ENCODE peak calls at places on chromosomes 6 and 20, in seven cellular contexts. Y is adrenal gland, X is iPS-NIHi11, A is AG04450, K is adipocyte, N is iris pigment epithelial cell, V is substantia nigra. W is an unnamed sample.

GRCh38 chr6:7112741-7113313 is 5.1 kb downstream of the RREB1 start:
- DNase-seq in A (no peak), X (no peak), V (no peak), Y (peak), K (no peak), N (no peak), W (no peak)

GRCh38 chr6:124792386-124792785 is 169.9 kb upstream of the RNF217 start:
- DNase-seq in V (no peak), Y (no peak), X (no peak), A (no peak), N (no peak), K (no peak), W (no peak)

GRCh38 chr20:46895906-46896242 is 1.2 kb downstream of the EYA2 start:
- DNase-seq in Y (no peak), K (no peak), X (no peak), N (no peak), A (no peak), V (no peak), W (no peak)

GRCh38 chr20:44979090-44979621 is 12.8 kb downstream of the STK4 start:
- DNase-seq in V (no peak), N (peak), A (no peak), K (no peak), Y (peak), X (no peak), W (peak)

GRCh38 chr6:44100088-44100550 is 27.1 kb downstream of the MRPL14 start:
- DNase-seq in A (no peak), Y (peak), V (no peak), K (peak), N (peak), X (peak), W (no peak)

GRCh38 chr20:19688031-19688806 is 69.8 kb upstream of the RIN2 start:
- DNase-seq in N (peak), V (peak), Y (peak), K (peak), X (peak), A (peak), W (peak)

GRCh38 chr6:94254689-94255088 is 835.3 kb upstream of the EPHA7 start:
- DNase-seq in A (no peak), V (no peak), N (no peak), K (no peak), X (no peak), Y (no peak), W (no peak)

GRCh38 chr20:23507346-23507745 is 16.4 kb downstream of the CST8 start:
- DNase-seq in K (no peak), Y (no peak), A (no peak), N (no peak), V (no peak), X (peak), W (no peak)

GRCh38 chr6:21597706-21598273 is 4.2 kb downstream of the SOX4 start:
- DNase-seq in N (peak), K (peak), Y (no peak), A (no peak), V (no peak), X (no peak), W (no peak)

GRCh38 chr6:29723666-29724588 is 693 bp downstream of the HLA-F start:
- DNase-seq in Y (peak), V (no peak), K (peak), X (peak), N (no peak), A (no peak), W (no peak)

GRCh38 chr6:40796280-40797223 is 209.4 kb upstream of the LRFN2 start:
- DNase-seq in V (no peak), A (no peak), N (no peak), K (peak), X (no peak), Y (no peak), W (no peak)

GRCh38 chr6:12605888-12606345 is 110.7 kb upstream of the PHACTR1 start:
- DNase-seq in K (peak), X (peak), V (peak), Y (peak), A (peak), N (peak), W (peak)

GRCh38 chr6:75213112-75213511 is 7.3 kb upstream of the COL12A1 start:
- DNase-seq in K (peak), Y (no peak), X (no peak), A (no peak), N (no peak), V (no peak), W (no peak)

GRCh38 chr6:105522626-105523322 is 119.9 kb upstream of the PREP start:
- DNase-seq in A (peak), Y (no peak), N (peak), X (no peak), V (no peak), K (peak), W (peak)

GRCh38 chr6:82118150-82118562 is 129.4 kb downstream of the IBTK start:
- DNase-seq in K (peak), X (no peak), N (peak), Y (no peak), V (no peak), A (no peak), W (no peak)

GRCh38 chr20:44657875-44658274 is 6.4 kb upstream of the ADA start:
- DNase-seq in X (no peak), Y (no peak), N (no peak), A (no peak), V (no peak), K (no peak), W (no peak)

GRCh38 chr6:43972915-43973304 is 154.3 kb downstream of the MRPL14 start:
- DNase-seq in V (peak), X (peak), Y (peak), N (peak), K (peak), A (peak), W (peak)

GRCh38 chr20:12976720-12977633 is 31.8 kb upstream of the SPTLC3 start:
- DNase-seq in V (no peak), Y (no peak), A (no peak), K (no peak), N (no peak), X (no peak), W (no peak)

GRCh38 chr6:83057705-83058321 is 7.8 kb downstream of the UBE3D start:
- DNase-seq in K (peak), Y (peak), X (peak), V (no peak), A (no peak), N (peak), W (peak)

GRCh38 chr6:159969921-159970320 is 1.0 kb downstream of the IGF2R start:
- DNase-seq in V (no peak), A (no peak), X (peak), N (peak), K (peak), Y (peak), W (peak)

GRCh38 chr6:112086744-112087135 is 542 bp downstream of the TUBE1 start:
- DNase-seq in N (peak), K (peak), A (no peak), V (no peak), Y (peak), X (peak), W (peak)

GRCh38 chr6:107272246-107272645 is 156.9 kb upstream of the BEND3 start:
- DNase-seq in Y (no peak), V (no peak), K (no peak), N (no peak), A (no peak), X (no peak), W (no peak)

GRCh38 chr20:844473-845225 is 11.1 kb downstream of the FAM110A start:
- DNase-seq in A (peak), Y (peak), X (peak), K (peak), V (peak), N (peak), W (peak)

GRCh38 chr6:33695451-33695855 is 16.0 kb downstream of the UQCC2 start:
- DNase-seq in K (no peak), Y (no peak), A (no peak), V (no peak), X (no peak), N (no peak), W (no peak)

GRCh38 chr6:20211037-20211940 is 980 bp downstream of the MBOAT1 start:
- DNase-seq in V (no peak), N (peak), A (no peak), X (peak), Y (no peak), K (peak), W (peak)

GRCh38 chr20:44324343-44324742 is 12.5 kb upstream of the R3HDML start:
- DNase-seq in X (peak), V (no peak), Y (no peak), K (no peak), N (no peak), A (no peak), W (peak)

GRCh38 chr20:62143976-62144825 is 632 bp downstream of the SS18L1 start:
- DNase-seq in K (peak), X (peak), N (peak), V (peak), A (no peak), Y (peak), W (no peak)

GRCh38 chr6:22326500-22326899 is 29.7 kb upstream of the PRL start:
- DNase-seq in K (no peak), X (no peak), A (no peak), Y (no peak), N (no peak), V (no peak), W (no peak)

GRCh38 chr6:41462980-41463930 is 82.9 kb upstream of the FOXP4 start:
- DNase-seq in A (peak), Y (peak), K (peak), V (peak), X (no peak), N (peak), W (peak)

GRCh38 chr6:113893866-113894265 is 36.7 kb downstream of the MARCKS start:
- DNase-seq in Y (no peak), A (no peak), X (no peak), N (peak), V (no peak), K (peak), W (peak)

GRCh38 chr6:155309150-155309549 is 5.1 kb downstream of the TFB1M start:
- DNase-seq in V (no peak), Y (no peak), K (no peak), N (peak), A (no peak), X (no peak), W (no peak)